ENCODE peak calls at places on chromosomes 1 and 21, in seven cellular contexts. J, R, S, H, T, W and Z are unnamed samples.

GRCh38 chr1:111323231-111323630 is 32.6 kb downstream of the CHIA start:
- DNase-seq in H (no peak), R (no peak), W (no peak), J (no peak), T (no peak), S (no peak), Z (no peak)

GRCh38 chr1:39646232-39647081 is 7.0 kb upstream of the HEYL start:
- DNase-seq in W (peak; percentile 35), S (no peak), R (no peak), T (no peak), J (peak; percentile 74), H (no peak), Z (peak; percentile 84)

GRCh38 chr1:165248969-165249571 is 107.4 kb downstream of the LMX1A start:
- DNase-seq in H (no peak), T (no peak), J (no peak), S (no peak), W (no peak), R (no peak), Z (no peak)

GRCh38 chr1:67144696-67145095 is 9.9 kb upstream of the C1orf141 start:
- DNase-seq in S (no peak), R (no peak), J (no peak), W (no peak), T (no peak), H (no peak), Z (no peak)

GRCh38 chr21:46425061-46425460 is 33.6 kb upstream of the DIP2A start:
- DNase-seq in R (no peak), W (no peak), H (no peak), J (no peak), S (no peak), T (no peak), Z (no peak)

GRCh38 chr1:56494306-56494705 is 85.1 kb downstream of the PLPP3 start:
- DNase-seq in W (no peak), R (no peak), J (no peak), T (no peak), H (no peak), S (no peak), Z (no peak)

GRCh38 chr21:24705201-24705600 is 902.1 kb downstream of the MRPL39 start:
- DNase-seq in H (no peak), W (no peak), T (no peak), S (no peak), J (no peak), R (no peak), Z (no peak)

GRCh38 chr1:90925928-90926869 is 95.6 kb downstream of the ZNF644 start:
- DNase-seq in R (no peak), T (no peak), J (peak; percentile 37), H (no peak), S (peak; percentile 81), W (peak; percentile 75), Z (peak; percentile 51)

GRCh38 chr1:31295874-31296485 is 608 bp downstream of the SNRNP40 start:
- DNase-seq in H (no peak), J (no peak), R (no peak), S (no peak), T (no peak), W (no peak), Z (no peak)

GRCh38 chr1:191255354-191256057 is 777.8 kb upstream of the BRINP3 start:
- DNase-seq in J (no peak), T (no peak), W (no peak), R (no peak), H (no peak), S (no peak), Z (no peak)

GRCh38 chr1:214934035-214934434 is 148.5 kb upstream of the KCNK2 start:
- DNase-seq in T (no peak), S (no peak), R (no peak), H (no peak), J (peak; percentile 20), W (no peak), Z (peak; percentile 17)

GRCh38 chr1:18093193-18093592 is 14.4 kb upstream of the IGSF21 start:
- DNase-seq in H (no peak), W (no peak), T (no peak), J (no peak), R (no peak), S (no peak), Z (no peak)

GRCh38 chr1:65190229-65190628 is 42.2 kb downstream of the AK4 start:
- DNase-seq in J (no peak), R (no peak), H (no peak), T (no peak), W (no peak), S (no peak), Z (no peak)

GRCh38 chr1:33242652-33243051 is 13.6 kb upstream of the ZNF362 start:
- DNase-seq in R (no peak), S (no peak), H (no peak), W (no peak), T (no peak), J (no peak), Z (no peak)

GRCh38 chr1:94265011-94265422 is 27.6 kb upstream of the ARHGAP29 start:
- DNase-seq in H (no peak), W (no peak), S (peak; percentile 60), J (no peak), T (no peak), R (no peak), Z (no peak)

GRCh38 chr1:2594001-2594640 is 7.5 kb downstream of the PRXL2B start:
- DNase-seq in J (no peak), H (no peak), T (no peak), S (no peak), R (no peak), W (no peak), Z (no peak)

GRCh38 chr1:200154069-200154767 is 126.7 kb downstream of the NR5A2 start:
- DNase-seq in H (peak; percentile 3), W (no peak), J (no peak), T (no peak), R (peak; percentile 10), S (peak; percentile 62), Z (no peak)

GRCh38 chr1:110554871-110555801 is 36.2 kb upstream of the KCNA10 start:
- DNase-seq in J (peak; percentile 82), S (no peak), H (peak; percentile 50), R (peak; percentile 16), W (no peak), T (peak; percentile 23), Z (peak; percentile 58)

GRCh38 chr1:154598871-154599635 is 8.9 kb downstream of the ADAR start:
- DNase-seq in J (no peak), S (no peak), R (no peak), H (no peak), T (no peak), W (no peak), Z (no peak)

GRCh38 chr1:69613414-69613813 is 45.7 kb downstream of the LRRC7 start:
- DNase-seq in T (no peak), J (no peak), R (no peak), W (no peak), H (no peak), S (no peak), Z (no peak)

GRCh38 chr1:217542136-217542777 is 88.6 kb downstream of the GPATCH2 start:
- DNase-seq in H (no peak), W (no peak), R (no peak), S (no peak), J (no peak), T (no peak), Z (no peak)